ENCODE peak calls at places on chromosomes 13 and 19, in eight cellular contexts. One of them, this sample, is unnamed.

GRCh38 chr19:48403606-48404005 is 10.1 kb downstream of the GRIN2D start:
- DNase-seq in NCI-H1092: no peak
- DNase-seq in cardiac muscle cell: peak; percentile 77
- DNase-seq in T-helper 2 cell: peak; percentile 75
- DNase-seq in hepatic stellate cell: peak; percentile 82
- DNase-seq in astrocyte of the hippocampus: peak; percentile 70
- DNase-seq in GDM1: peak; percentile 46
- DNase-seq in activated CD4-positive, CD25-positive, alpha-beta regulatory T cell treated with anti-CD3 and anti-CD28 coated beads, Interleukin-2, amount 50 U/mL, for 16 hours: no peak
- DNase-seq in this sample: no peak

GRCh38 chr13:105510363-105510762 is 1025.1 kb downstream of the EFNB2 start:
- DNase-seq in NCI-H1092: no peak
- DNase-seq in cardiac muscle cell: no peak
- DNase-seq in T-helper 2 cell: no peak
- DNase-seq in hepatic stellate cell: no peak
- DNase-seq in astrocyte of the hippocampus: no peak
- DNase-seq in GDM1: no peak
- DNase-seq in activated CD4-positive, CD25-positive, alpha-beta regulatory T cell treated with anti-CD3 and anti-CD28 coated beads, Interleukin-2, amount 50 U/mL, for 16 hours: no peak
- DNase-seq in this sample: no peak

GRCh38 chr19:40650749-40651305 is 39.6 kb downstream of the NUMBL start:
- DNase-seq in NCI-H1092: no peak
- DNase-seq in cardiac muscle cell: peak; percentile 90
- DNase-seq in T-helper 2 cell: no peak
- DNase-seq in hepatic stellate cell: peak; percentile 48
- DNase-seq in astrocyte of the hippocampus: peak; percentile 79
- DNase-seq in GDM1: no peak
- DNase-seq in activated CD4-positive, CD25-positive, alpha-beta regulatory T cell treated with anti-CD3 and anti-CD28 coated beads, Interleukin-2, amount 50 U/mL, for 16 hours: no peak
- DNase-seq in this sample: no peak

GRCh38 chr13:20492036-20492435 is 33.6 kb downstream of the CRYL1 start:
- DNase-seq in NCI-H1092: no peak
- DNase-seq in cardiac muscle cell: no peak
- DNase-seq in T-helper 2 cell: no peak
- DNase-seq in hepatic stellate cell: no peak
- DNase-seq in astrocyte of the hippocampus: no peak
- DNase-seq in GDM1: no peak
- DNase-seq in activated CD4-positive, CD25-positive, alpha-beta regulatory T cell treated with anti-CD3 and anti-CD28 coated beads, Interleukin-2, amount 50 U/mL, for 16 hours: no peak
- DNase-seq in this sample: no peak

GRCh38 chr13:98386632-98387031 is 190.3 kb downstream of the STK24 start:
- DNase-seq in NCI-H1092: no peak
- DNase-seq in cardiac muscle cell: no peak
- DNase-seq in T-helper 2 cell: no peak
- DNase-seq in hepatic stellate cell: no peak
- DNase-seq in astrocyte of the hippocampus: no peak
- DNase-seq in GDM1: no peak
- DNase-seq in activated CD4-positive, CD25-positive, alpha-beta regulatory T cell treated with anti-CD3 and anti-CD28 coated beads, Interleukin-2, amount 50 U/mL, for 16 hours: no peak
- DNase-seq in this sample: no peak

GRCh38 chr13:41196620-41197019 is 2.3 kb upstream of the KBTBD7 start:
- DNase-seq in NCI-H1092: no peak
- DNase-seq in cardiac muscle cell: peak; percentile 12
- DNase-seq in T-helper 2 cell: peak; percentile 36
- DNase-seq in hepatic stellate cell: no peak
- DNase-seq in astrocyte of the hippocampus: no peak
- DNase-seq in GDM1: no peak
- DNase-seq in activated CD4-positive, CD25-positive, alpha-beta regulatory T cell treated with anti-CD3 and anti-CD28 coated beads, Interleukin-2, amount 50 U/mL, for 16 hours: no peak
- DNase-seq in this sample: no peak

GRCh38 chr13:57425531-57425930 is 206.0 kb upstream of the PCDH17 start:
- DNase-seq in NCI-H1092: no peak
- DNase-seq in cardiac muscle cell: no peak
- DNase-seq in T-helper 2 cell: no peak
- DNase-seq in hepatic stellate cell: no peak
- DNase-seq in astrocyte of the hippocampus: no peak
- DNase-seq in GDM1: no peak
- DNase-seq in activated CD4-positive, CD25-positive, alpha-beta regulatory T cell treated with anti-CD3 and anti-CD28 coated beads, Interleukin-2, amount 50 U/mL, for 16 hours: no peak
- DNase-seq in this sample: no peak

GRCh38 chr13:107866666-107867623 is 348.4 kb downstream of the LIG4 start:
- DNase-seq in NCI-H1092: peak; percentile 51
- DNase-seq in cardiac muscle cell: peak; percentile 58
- DNase-seq in T-helper 2 cell: no peak
- DNase-seq in hepatic stellate cell: peak; percentile 67
- DNase-seq in astrocyte of the hippocampus: peak; percentile 82
- DNase-seq in GDM1: no peak
- DNase-seq in activated CD4-positive, CD25-positive, alpha-beta regulatory T cell treated with anti-CD3 and anti-CD28 coated beads, Interleukin-2, amount 50 U/mL, for 16 hours: no peak
- DNase-seq in this sample: no peak

GRCh38 chr13:22102237-22102636 is 431.4 kb downstream of the FGF9 start:
- DNase-seq in NCI-H1092: no peak
- DNase-seq in cardiac muscle cell: no peak
- DNase-seq in T-helper 2 cell: no peak
- DNase-seq in hepatic stellate cell: no peak
- DNase-seq in astrocyte of the hippocampus: no peak
- DNase-seq in GDM1: no peak
- DNase-seq in activated CD4-positive, CD25-positive, alpha-beta regulatory T cell treated with anti-CD3 and anti-CD28 coated beads, Interleukin-2, amount 50 U/mL, for 16 hours: no peak
- DNase-seq in this sample: no peak

GRCh38 chr19:19121371-19121770 is 16.9 kb downstream of the TMEM161A start:
- DNase-seq in NCI-H1092: no peak
- DNase-seq in cardiac muscle cell: no peak
- DNase-seq in T-helper 2 cell: no peak
- DNase-seq in hepatic stellate cell: no peak
- DNase-seq in astrocyte of the hippocampus: no peak
- DNase-seq in GDM1: no peak
- DNase-seq in activated CD4-positive, CD25-positive, alpha-beta regulatory T cell treated with anti-CD3 and anti-CD28 coated beads, Interleukin-2, amount 50 U/mL, for 16 hours: no peak
- DNase-seq in this sample: no peak

GRCh38 chr13:27969073-27969865 is at the start of gene CDX2:
- DNase-seq in NCI-H1092: no peak
- DNase-seq in cardiac muscle cell: no peak
- DNase-seq in T-helper 2 cell: no peak
- DNase-seq in hepatic stellate cell: no peak
- DNase-seq in astrocyte of the hippocampus: no peak
- DNase-seq in GDM1: no peak
- DNase-seq in activated CD4-positive, CD25-positive, alpha-beta regulatory T cell treated with anti-CD3 and anti-CD28 coated beads, Interleukin-2, amount 50 U/mL, for 16 hours: no peak
- DNase-seq in this sample: no peak

GRCh38 chr19:18233224-18233825 is 7.1 kb upstream of the PDE4C start:
- DNase-seq in NCI-H1092: peak; percentile 18
- DNase-seq in cardiac muscle cell: peak; percentile 57
- DNase-seq in T-helper 2 cell: peak; percentile 49
- DNase-seq in hepatic stellate cell: peak; percentile 76
- DNase-seq in astrocyte of the hippocampus: peak; percentile 86
- DNase-seq in GDM1: peak; percentile 32
- DNase-seq in activated CD4-positive, CD25-positive, alpha-beta regulatory T cell treated with anti-CD3 and anti-CD28 coated beads, Interleukin-2, amount 50 U/mL, for 16 hours: no peak
- DNase-seq in this sample: no peak

GRCh38 chr13:44703371-44703770 is 127.2 kb upstream of the TSC22D1 start:
- DNase-seq in NCI-H1092: no peak
- DNase-seq in cardiac muscle cell: peak; percentile 27
- DNase-seq in T-helper 2 cell: no peak
- DNase-seq in hepatic stellate cell: peak; percentile 19
- DNase-seq in astrocyte of the hippocampus: peak; percentile 51
- DNase-seq in GDM1: no peak
- DNase-seq in activated CD4-positive, CD25-positive, alpha-beta regulatory T cell treated with anti-CD3 and anti-CD28 coated beads, Interleukin-2, amount 50 U/mL, for 16 hours: no peak
- DNase-seq in this sample: no peak

GRCh38 chr13:113113846-113114271 is 8.3 kb downstream of the F7 start:
- DNase-seq in NCI-H1092: no peak
- DNase-seq in cardiac muscle cell: no peak
- DNase-seq in T-helper 2 cell: no peak
- DNase-seq in hepatic stellate cell: no peak
- DNase-seq in astrocyte of the hippocampus: no peak
- DNase-seq in GDM1: no peak
- DNase-seq in activated CD4-positive, CD25-positive, alpha-beta regulatory T cell treated with anti-CD3 and anti-CD28 coated beads, Interleukin-2, amount 50 U/mL, for 16 hours: no peak
- DNase-seq in this sample: no peak

GRCh38 chr13:76948139-76948538 is at the start of gene ACOD1:
- DNase-seq in NCI-H1092: no peak
- DNase-seq in cardiac muscle cell: no peak
- DNase-seq in T-helper 2 cell: no peak
- DNase-seq in hepatic stellate cell: no peak
- DNase-seq in astrocyte of the hippocampus: no peak
- DNase-seq in GDM1: no peak
- DNase-seq in activated CD4-positive, CD25-positive, alpha-beta regulatory T cell treated with anti-CD3 and anti-CD28 coated beads, Interleukin-2, amount 50 U/mL, for 16 hours: no peak
- DNase-seq in this sample: no peak

GRCh38 chr19:15091918-15092753 is 10.1 kb downstream of the OR1I1 start:
- DNase-seq in NCI-H1092: peak; percentile 52
- DNase-seq in cardiac muscle cell: peak; percentile 81
- DNase-seq in T-helper 2 cell: peak; percentile 66
- DNase-seq in hepatic stellate cell: no peak
- DNase-seq in astrocyte of the hippocampus: peak; percentile 75
- DNase-seq in GDM1: peak; percentile 5
- DNase-seq in activated CD4-positive, CD25-positive, alpha-beta regulatory T cell treated with anti-CD3 and anti-CD28 coated beads, Interleukin-2, amount 50 U/mL, for 16 hours: peak; percentile 22
- DNase-seq in this sample: peak; percentile 51

GRCh38 chr19:18006895-18007604 is 920 bp upstream of the ARRDC2 start:
- DNase-seq in NCI-H1092: peak; percentile 53
- DNase-seq in cardiac muscle cell: peak; percentile 80
- DNase-seq in T-helper 2 cell: peak; percentile 74
- DNase-seq in hepatic stellate cell: peak; percentile 90
- DNase-seq in astrocyte of the hippocampus: peak; percentile 92
- DNase-seq in GDM1: peak; percentile 61
- DNase-seq in activated CD4-positive, CD25-positive, alpha-beta regulatory T cell treated with anti-CD3 and anti-CD28 coated beads, Interleukin-2, amount 50 U/mL, for 16 hours: peak; percentile 58
- DNase-seq in this sample: no peak

GRCh38 chr13:31905896-31906295 is 125.7 kb upstream of the FRY start:
- DNase-seq in NCI-H1092: no peak
- DNase-seq in cardiac muscle cell: no peak
- DNase-seq in T-helper 2 cell: no peak
- DNase-seq in hepatic stellate cell: no peak
- DNase-seq in astrocyte of the hippocampus: peak; percentile 21
- DNase-seq in GDM1: no peak
- DNase-seq in activated CD4-positive, CD25-positive, alpha-beta regulatory T cell treated with anti-CD3 and anti-CD28 coated beads, Interleukin-2, amount 50 U/mL, for 16 hours: no peak
- DNase-seq in this sample: no peak

GRCh38 chr19:13277104-13277809 is 127.0 kb downstream of the IER2 start:
- DNase-seq in NCI-H1092: peak; percentile 57
- DNase-seq in cardiac muscle cell: peak; percentile 82
- DNase-seq in T-helper 2 cell: peak; percentile 86
- DNase-seq in hepatic stellate cell: peak; percentile 66
- DNase-seq in astrocyte of the hippocampus: peak; percentile 83
- DNase-seq in GDM1: peak; percentile 44
- DNase-seq in activated CD4-positive, CD25-positive, alpha-beta regulatory T cell treated with anti-CD3 and anti-CD28 coated beads, Interleukin-2, amount 50 U/mL, for 16 hours: peak; percentile 48
- DNase-seq in this sample: peak; percentile 69

GRCh38 chr13:20505405-20506366 is 20.0 kb downstream of the CRYL1 start:
- DNase-seq in NCI-H1092: no peak
- DNase-seq in cardiac muscle cell: no peak
- DNase-seq in T-helper 2 cell: no peak
- DNase-seq in hepatic stellate cell: no peak
- DNase-seq in astrocyte of the hippocampus: no peak
- DNase-seq in GDM1: no peak
- DNase-seq in activated CD4-positive, CD25-positive, alpha-beta regulatory T cell treated with anti-CD3 and anti-CD28 coated beads, Interleukin-2, amount 50 U/mL, for 16 hours: no peak
- DNase-seq in this sample: no peak

GRCh38 chr13:34730966-34731365 is 211.1 kb upstream of the NBEA start:
- DNase-seq in NCI-H1092: no peak
- DNase-seq in cardiac muscle cell: no peak
- DNase-seq in T-helper 2 cell: no peak
- DNase-seq in hepatic stellate cell: no peak
- DNase-seq in astrocyte of the hippocampus: no peak
- DNase-seq in GDM1: no peak
- DNase-seq in activated CD4-positive, CD25-positive, alpha-beta regulatory T cell treated with anti-CD3 and anti-CD28 coated beads, Interleukin-2, amount 50 U/mL, for 16 hours: no peak
- DNase-seq in this sample: no peak

GRCh38 chr13:98345103-98345899 is 168.2 kb upstream of the RNF113B start:
- DNase-seq in NCI-H1092: no peak
- DNase-seq in cardiac muscle cell: peak; percentile 20
- DNase-seq in T-helper 2 cell: no peak
- DNase-seq in hepatic stellate cell: no peak
- DNase-seq in astrocyte of the hippocampus: no peak
- DNase-seq in GDM1: no peak
- DNase-seq in activated CD4-positive, CD25-positive, alpha-beta regulatory T cell treated with anti-CD3 and anti-CD28 coated beads, Interleukin-2, amount 50 U/mL, for 16 hours: no peak
- DNase-seq in this sample: no peak

GRCh38 chr19:6464070-6464873 is at the start of gene CRB3:
- DNase-seq in NCI-H1092: no peak
- DNase-seq in cardiac muscle cell: no peak
- DNase-seq in T-helper 2 cell: no peak
- DNase-seq in hepatic stellate cell: no peak
- DNase-seq in astrocyte of the hippocampus: no peak
- DNase-seq in GDM1: no peak
- DNase-seq in activated CD4-positive, CD25-positive, alpha-beta regulatory T cell treated with anti-CD3 and anti-CD28 coated beads, Interleukin-2, amount 50 U/mL, for 16 hours: no peak
- DNase-seq in this sample: no peak

GRCh38 chr13:107457686-107458085 is 757.6 kb downstream of the LIG4 start:
- DNase-seq in NCI-H1092: peak; percentile 67
- DNase-seq in cardiac muscle cell: no peak
- DNase-seq in T-helper 2 cell: no peak
- DNase-seq in hepatic stellate cell: no peak
- DNase-seq in astrocyte of the hippocampus: peak; percentile 26
- DNase-seq in GDM1: no peak
- DNase-seq in activated CD4-positive, CD25-positive, alpha-beta regulatory T cell treated with anti-CD3 and anti-CD28 coated beads, Interleukin-2, amount 50 U/mL, for 16 hours: no peak
- DNase-seq in this sample: no peak

GRCh38 chr13:25973576-25973975 is 78.2 kb downstream of the SHISA2 start:
- DNase-seq in NCI-H1092: no peak
- DNase-seq in cardiac muscle cell: no peak
- DNase-seq in T-helper 2 cell: peak; percentile 58
- DNase-seq in hepatic stellate cell: no peak
- DNase-seq in astrocyte of the hippocampus: no peak
- DNase-seq in GDM1: no peak
- DNase-seq in activated CD4-positive, CD25-positive, alpha-beta regulatory T cell treated with anti-CD3 and anti-CD28 coated beads, Interleukin-2, amount 50 U/mL, for 16 hours: no peak
- DNase-seq in this sample: no peak

GRCh38 chr19:33110201-33110910 is 21.6 kb upstream of the WDR88 start:
- DNase-seq in NCI-H1092: no peak
- DNase-seq in cardiac muscle cell: peak; percentile 52
- DNase-seq in T-helper 2 cell: peak; percentile 13
- DNase-seq in hepatic stellate cell: peak; percentile 57
- DNase-seq in astrocyte of the hippocampus: peak; percentile 46
- DNase-seq in GDM1: no peak
- DNase-seq in activated CD4-positive, CD25-positive, alpha-beta regulatory T cell treated with anti-CD3 and anti-CD28 coated beads, Interleukin-2, amount 50 U/mL, for 16 hours: no peak
- DNase-seq in this sample: no peak

GRCh38 chr13:26929971-26930730 is 169.6 kb upstream of the GPR12 start:
- DNase-seq in NCI-H1092: peak; percentile 62
- DNase-seq in cardiac muscle cell: peak; percentile 77
- DNase-seq in T-helper 2 cell: peak; percentile 38
- DNase-seq in hepatic stellate cell: peak; percentile 73
- DNase-seq in astrocyte of the hippocampus: peak; percentile 87
- DNase-seq in GDM1: peak; percentile 60
- DNase-seq in activated CD4-positive, CD25-positive, alpha-beta regulatory T cell treated with anti-CD3 and anti-CD28 coated beads, Interleukin-2, amount 50 U/mL, for 16 hours: peak; percentile 59
- DNase-seq in this sample: peak; percentile 18

GRCh38 chr13:111361873-111362648 is 41.6 kb downstream of the TEX29 start:
- DNase-seq in NCI-H1092: no peak
- DNase-seq in cardiac muscle cell: no peak
- DNase-seq in T-helper 2 cell: no peak
- DNase-seq in hepatic stellate cell: no peak
- DNase-seq in astrocyte of the hippocampus: no peak
- DNase-seq in GDM1: no peak
- DNase-seq in activated CD4-positive, CD25-positive, alpha-beta regulatory T cell treated with anti-CD3 and anti-CD28 coated beads, Interleukin-2, amount 50 U/mL, for 16 hours: no peak
- DNase-seq in this sample: no peak

GRCh38 chr13:28626266-28626665 is 32.7 kb upstream of the POMP start:
- DNase-seq in NCI-H1092: no peak
- DNase-seq in cardiac muscle cell: no peak
- DNase-seq in T-helper 2 cell: no peak
- DNase-seq in hepatic stellate cell: no peak
- DNase-seq in astrocyte of the hippocampus: no peak
- DNase-seq in GDM1: no peak
- DNase-seq in activated CD4-positive, CD25-positive, alpha-beta regulatory T cell treated with anti-CD3 and anti-CD28 coated beads, Interleukin-2, amount 50 U/mL, for 16 hours: no peak
- DNase-seq in this sample: no peak

GRCh38 chr19:17582613-17583012 is 27.2 kb downstream of the COLGALT1 start:
- DNase-seq in NCI-H1092: no peak
- DNase-seq in cardiac muscle cell: no peak
- DNase-seq in T-helper 2 cell: no peak
- DNase-seq in hepatic stellate cell: no peak
- DNase-seq in astrocyte of the hippocampus: no peak
- DNase-seq in GDM1: no peak
- DNase-seq in activated CD4-positive, CD25-positive, alpha-beta regulatory T cell treated with anti-CD3 and anti-CD28 coated beads, Interleukin-2, amount 50 U/mL, for 16 hours: no peak
- DNase-seq in this sample: no peak

GRCh38 chr19:39842693-39843435 is 3.3 kb downstream of the FBL start:
- DNase-seq in NCI-H1092: no peak
- DNase-seq in cardiac muscle cell: no peak
- DNase-seq in T-helper 2 cell: no peak
- DNase-seq in hepatic stellate cell: no peak
- DNase-seq in astrocyte of the hippocampus: no peak
- DNase-seq in GDM1: no peak
- DNase-seq in activated CD4-positive, CD25-positive, alpha-beta regulatory T cell treated with anti-CD3 and anti-CD28 coated beads, Interleukin-2, amount 50 U/mL, for 16 hours: no peak
- DNase-seq in this sample: no peak

GRCh38 chr13:66180806-66181205 is 1049.3 kb downstream of the PCDH9 start:
- DNase-seq in NCI-H1092: no peak
- DNase-seq in cardiac muscle cell: no peak
- DNase-seq in T-helper 2 cell: no peak
- DNase-seq in hepatic stellate cell: no peak
- DNase-seq in astrocyte of the hippocampus: peak; percentile 2
- DNase-seq in GDM1: no peak
- DNase-seq in activated CD4-positive, CD25-positive, alpha-beta regulatory T cell treated with anti-CD3 and anti-CD28 coated beads, Interleukin-2, amount 50 U/mL, for 16 hours: no peak
- DNase-seq in this sample: no peak

This sample was measured in glomerular endothelial cell.